ENCODE peak calls at places on chromosomes 7 and 10, in nine cellular contexts. Q is heart left ventricle, N is cardiac muscle cell, Z is HCT116, A is HFF-Myc, Y is uterus, I is colonic mucosa, W is right cardiac atrium, P is Panc1. F is an unnamed sample.

GRCh38 chr10:97648557-97649404 is 8.3 kb downstream of the PI4K2A start:
- DNase-seq in Z (peak; percentile 69), P (peak; percentile 76), Y (no peak), N (no peak), I (peak; percentile 21), W (no peak), A (peak; percentile 83), Q (peak; percentile 19), F (no peak)

GRCh38 chr10:26242752-26243151 is 26.2 kb downstream of the GAD2 start:
- DNase-seq in Z (no peak), A (no peak), Q (no peak), W (no peak), P (no peak), Y (no peak), I (no peak), N (peak; percentile 32), F (no peak)

GRCh38 chr10:46293832-46294640 is 7.2 kb downstream of the ANTXRL start:
- DNase-seq in P (no peak), I (no peak), Z (no peak), W (peak; percentile 24), N (no peak), Q (no peak), Y (no peak), A (no peak), F (peak; percentile 43)

GRCh38 chr7:54339074-54339473 is 203.1 kb upstream of the VSTM2A start:
- DNase-seq in Y (no peak), Z (no peak), A (peak; percentile 51), W (no peak), Q (peak; percentile 13), N (no peak), P (no peak), I (no peak), F (no peak)

GRCh38 chr7:151773795-151774194 is 103.1 kb downstream of the PRKAG2 start:
- DNase-seq in P (no peak), Y (no peak), W (no peak), Z (no peak), I (no peak), Q (no peak), A (no peak), N (no peak), F (no peak)

GRCh38 chr10:118045842-118046490 is 775 bp downstream of the RAB11FIP2 start:
- DNase-seq in I (peak; percentile 45), N (peak; percentile 30), A (peak; percentile 21), Y (peak; percentile 65), Q (peak; percentile 38), P (peak; percentile 22), Z (peak; percentile 12), W (no peak), F (peak; percentile 90)

GRCh38 chr10:87660484-87661133 is 931 bp downstream of the PAPSS2 start:
- DNase-seq in N (no peak), Y (peak; percentile 27), I (peak; percentile 69), Z (no peak), P (no peak), Q (peak; percentile 15), W (no peak), A (no peak), F (no peak)

GRCh38 chr10:17181751-17182150 is 19.7 kb downstream of the TRDMT1 start:
- DNase-seq in Y (no peak), W (no peak), Q (no peak), P (no peak), I (no peak), A (no peak), N (no peak), Z (no peak), F (no peak)

GRCh38 chr7:139727151-139727705 is 50.6 kb downstream of the HIPK2 start:
- DNase-seq in A (no peak), Y (no peak), P (no peak), Z (no peak), I (no peak), N (no peak), W (no peak), Q (no peak), F (no peak)

GRCh38 chr10:77583527-77583926 is 54.1 kb downstream of the KCNMA1 start:
- DNase-seq in W (no peak), Q (no peak), N (no peak), Y (no peak), P (no peak), Z (no peak), A (no peak), I (no peak), F (no peak)

GRCh38 chr7:72230281-72230680 is 181.9 kb downstream of the CALN1 start:
- DNase-seq in Q (no peak), Y (no peak), N (no peak), A (no peak), W (no peak), P (no peak), I (no peak), Z (no peak), F (no peak)

GRCh38 chr7:72234086-72234485 is 178.1 kb downstream of the CALN1 start:
- DNase-seq in N (no peak), Z (no peak), Y (no peak), Q (no peak), P (no peak), I (no peak), W (no peak), A (no peak), F (no peak)

DNA sequence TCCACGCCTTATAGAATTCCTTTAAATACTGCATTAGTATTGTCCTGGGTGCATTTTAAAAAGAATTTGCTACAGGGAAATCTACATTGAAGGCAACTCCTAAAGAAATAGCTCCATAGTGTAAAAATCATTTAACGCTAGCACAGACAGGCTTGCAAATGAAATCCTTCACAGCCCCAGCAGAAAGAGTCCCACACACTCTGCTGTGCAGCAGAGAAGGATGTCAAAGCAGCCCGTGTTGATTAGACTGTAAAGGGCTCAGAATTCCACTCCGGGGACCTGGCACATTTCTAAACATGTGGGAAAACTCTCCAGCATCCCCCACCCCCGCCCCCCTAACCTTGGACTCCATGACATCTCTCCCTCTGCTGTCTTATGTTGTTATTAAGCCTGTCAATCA is 176.8 kb downstream of the CALN1 start:
- DNase-seq in Z (no peak), N (no peak), P (no peak), Y (no peak), W (no peak), Q (no peak), A (no peak), I (no peak), F (no peak)
- H3K4me3 ChIP-seq in Z (no peak overlapping the region), N (no peak overlapping the region), P (no peak overlapping the region), Y (no peak overlapping the region), W (no peak overlapping the region), Q (no peak overlapping the region), A (no peak overlapping the region), I (no peak overlapping the region), F (no peak overlapping the region)

GRCh38 chr7:137343483-137343841 is at the start of gene PTN:
- DNase-seq in N (peak; percentile 69), I (no peak), Z (no peak), Q (peak; percentile 31), Y (peak; percentile 63), P (no peak), A (peak; percentile 37), W (peak; percentile 59), F (no peak)
- H3K4me3 ChIP-seq in N (peak within 1 kb of the TSS; percentile 44), I (peak within 1 kb of the TSS; percentile 16), Z (no peak within 1 kb of the TSS), Q (peak within 1 kb of the TSS; percentile 56), Y (peak within 1 kb of the TSS; percentile 34), P (peak within 1 kb of the TSS; percentile 30), A (peak within 1 kb of the TSS; percentile 49), W (peak within 1 kb of the TSS; percentile 40), F (peak within 1 kb of the TSS; percentile 11)

DNA sequence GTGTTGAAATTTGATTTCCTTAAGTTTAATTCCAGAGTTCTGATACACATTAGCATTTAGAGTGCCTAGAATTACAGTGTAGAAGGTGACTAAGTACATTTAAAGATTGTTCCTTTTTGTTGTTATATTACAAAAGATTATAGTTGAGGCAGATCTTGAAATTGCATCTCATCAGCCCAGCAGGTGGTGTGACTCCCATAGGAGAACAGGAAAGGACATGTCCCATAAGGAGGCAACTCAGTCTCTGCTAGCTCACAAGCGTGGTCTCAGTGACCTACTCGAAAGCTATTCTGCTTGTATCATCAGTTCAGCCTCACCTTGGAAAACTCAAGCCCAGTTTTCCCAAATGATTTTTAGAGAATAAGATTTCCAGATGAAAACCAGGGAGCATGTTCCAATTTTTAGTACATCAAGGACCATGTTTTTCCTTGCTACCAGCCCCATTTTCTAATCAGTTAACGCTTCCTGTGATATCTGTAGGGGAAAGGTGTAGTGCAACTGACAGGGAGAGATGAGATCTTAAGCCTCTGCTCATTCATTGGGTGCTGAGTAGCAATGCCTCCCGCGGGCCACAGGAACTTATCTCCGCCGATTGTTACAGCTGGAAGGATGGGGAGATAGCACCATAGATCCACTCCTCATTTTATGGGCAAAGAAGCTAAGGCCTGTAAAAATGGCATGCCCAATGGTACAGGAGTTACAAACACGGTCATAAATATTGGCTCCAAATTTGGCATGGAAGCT is 1.1 kb upstream of the GNAI1 start:
- DNase-seq in Z (no peak), Q (no peak), Y (no peak), N (no peak), A (no peak), P (no peak), I (no peak), W (no peak), F (no peak)
- H3K4me3 ChIP-seq in Z (peak overlapping the region; percentile 95), Q (no peak overlapping the region), Y (peak overlapping the region; percentile 78), N (no peak overlapping the region), A (no peak overlapping the region), P (no peak overlapping the region), I (peak overlapping the region; percentile 83), W (no peak overlapping the region), F (peak overlapping the region; percentile 95)

GRCh38 chr10:133388973-133389818 is 4.8 kb upstream of the MTG1 start:
- DNase-seq in W (peak; percentile 63), Q (no peak), P (no peak), N (no peak), A (no peak), I (no peak), Z (no peak), Y (no peak), F (peak; percentile 48)

GRCh38 chr10:133390597-133391248 is 3.2 kb upstream of the MTG1 start:
- DNase-seq in I (no peak), N (no peak), Q (no peak), A (no peak), Z (no peak), P (no peak), Y (no peak), W (peak; percentile 48), F (no peak)

GRCh38 chr10:133385214-133385613 is 6.2 kb downstream of the PAOX start:
- DNase-seq in N (no peak), Y (no peak), Q (no peak), Z (no peak), I (no peak), P (no peak), W (peak; percentile 23), A (no peak), F (no peak)

GRCh38 chr10:133391249-133391635 is 2.7 kb upstream of the MTG1 start:
- DNase-seq in P (no peak), Q (no peak), I (no peak), W (peak; percentile 26), N (no peak), Y (no peak), Z (no peak), A (no peak), F (peak; percentile 19)

GRCh38 chr10:133388265-133388972 is 5.5 kb upstream of the MTG1 start:
- DNase-seq in I (no peak), Q (no peak), A (no peak), P (no peak), Z (no peak), Y (no peak), W (peak; percentile 14), N (no peak), F (peak; percentile 60)
- H3K4me3 ChIP-seq in I (no peak overlapping the region), Q (no peak overlapping the region), A (no peak overlapping the region), P (no peak overlapping the region), Z (no peak overlapping the region), Y (no peak overlapping the region), W (no peak overlapping the region), N (no peak overlapping the region), F (no peak overlapping the region)

GRCh38 chr10:70784476-70784875 is 701 bp downstream of the TBATA start:
- DNase-seq in P (no peak), Y (no peak), Q (no peak), W (no peak), I (no peak), Z (no peak), N (no peak), A (no peak), F (no peak)
- H3K4me3 ChIP-seq in P (no peak overlapping the region), Y (no peak overlapping the region), Q (no peak overlapping the region), W (no peak overlapping the region), I (no peak overlapping the region), Z (no peak overlapping the region), N (no peak overlapping the region), A (no peak overlapping the region), F (no peak overlapping the region)

F was measured in tibial artery.